ENCODE peak calls at places on chromosomes 12 and 14, in nine cellular contexts. R is stimulated activated CD4-positive, alpha-beta T cell treated with anti-CD3 and anti-CD28 coated beads, Interleukin-12 subunit alpha, Interleukin-12 subunit beta, amount 100 ng/mL, for 4 hours; S is T-helper 9 cell; L is pancreas; B is stimulated activated CD8-positive, alpha-beta memory T cell treated with anti-CD3 and anti-CD28 coated beads, Interleukin-4, amount 100 ng/mL, for 48 hours; W is progenitor cell of endocrine pancreas; D is NCI-H1092 treated with DMSO at 0.1 percent for 48 hours; N is activated CD4-positive, CD25-positive, alpha-beta regulatory T cell; T is fibroblast of mammary gland. I is an unnamed sample.

GRCh38 chr12:96906498-96906848 is 584 bp upstream of the NEDD1 start:
- DNase-seq in D (no peak), W (no peak), R (no peak), S (no peak), T (no peak), N (no peak), B (no peak), L (no peak), I (no peak)

GRCh38 chr12:32399045-32399372 is 349 bp upstream of the FGD4 start:
- DNase-seq in T (no peak), N (no peak), D (no peak), B (no peak), L (no peak), S (no peak), W (no peak), R (no peak), I (no peak)

GRCh38 chr14:77498984-77499527 is 440 bp upstream of the ISM2 start:
- DNase-seq in S (no peak), R (no peak), B (no peak), W (no peak), D (peak; percentile 4), T (no peak), L (no peak), N (no peak), I (no peak)

GRCh38 chr14:52044791-52045522 is 23.9 kb downstream of the NID2 start:
- DNase-seq in T (peak; percentile 93), R (no peak), S (no peak), B (no peak), D (no peak), W (no peak), L (no peak), N (no peak), I (no peak)

GRCh38 chr12:56151672-56152131 is 685 bp upstream of the MYL6B start:
- DNase-seq in D (peak; percentile 56), B (peak; percentile 78), L (peak; percentile 82), N (peak; percentile 57), S (peak; percentile 53), T (peak; percentile 24), W (no peak), R (peak; percentile 56), I (no peak)

GRCh38 chr12:4178424-4179184 is 95.0 kb upstream of the CCND2 start:
- DNase-seq in L (no peak), W (no peak), R (no peak), D (no peak), N (no peak), S (no peak), B (no peak), T (peak; percentile 25), I (no peak)

GRCh38 chr12:94427520-94428381 is 31.9 kb downstream of the CEP83 start:
- DNase-seq in R (no peak), N (no peak), T (peak; percentile 78), W (no peak), B (no peak), D (peak; percentile 75), L (no peak), S (no peak), I (no peak)

GRCh38 chr14:52179151-52179790 is 88.2 kb upstream of the PTGDR start:
- DNase-seq in D (no peak), B (no peak), N (no peak), S (no peak), T (no peak), R (no peak), L (no peak), W (no peak), I (no peak)

GRCh38 chr12:10016881-10017280 is 6.5 kb downstream of the CLEC12B start:
- DNase-seq in L (no peak), D (no peak), S (no peak), N (no peak), W (no peak), T (peak; percentile 2), R (no peak), B (no peak), I (no peak)

GRCh38 chr14:100850841-100851585 is 25.1 kb downstream of the MEG3 start:
- DNase-seq in T (no peak), N (peak; percentile 61), L (peak; percentile 94), W (no peak), R (peak; percentile 80), B (peak; percentile 95), D (peak; percentile 25), S (peak; percentile 76), I (no peak)

GRCh38 chr12:123939716-123940626 is 32.7 kb downstream of the CCDC92 start:
- DNase-seq in D (no peak), B (no peak), L (no peak), S (no peak), T (no peak), N (no peak), R (no peak), W (no peak), I (no peak)

GRCh38 chr14:31449971-31450610 is 7.2 kb downstream of the DTD2 start:
- DNase-seq in R (no peak), L (no peak), D (peak; percentile 13), B (no peak), N (no peak), S (no peak), W (no peak), T (peak; percentile 61), I (no peak)

GRCh38 chr14:71261206-71261605 is 353.9 kb downstream of the PCNX1 start:
- DNase-seq in S (no peak), R (no peak), B (no peak), N (no peak), W (no peak), L (no peak), D (no peak), T (no peak), I (no peak)

GRCh38 chr12:124804011-124804621 is 59.5 kb downstream of the SCARB1 start:
- DNase-seq in L (no peak), B (no peak), D (no peak), S (no peak), W (no peak), R (no peak), T (peak; percentile 33), N (no peak), I (no peak)

GRCh38 chr12:121934318-121934682 is 15.9 kb downstream of the CFAP251 start:
- DNase-seq in T (no peak), R (no peak), S (no peak), L (no peak), D (no peak), B (no peak), N (no peak), W (no peak), I (no peak)

GRCh38 chr12:122142857-122143256 is 31.2 kb downstream of the IL31 start:
- DNase-seq in D (no peak), B (no peak), R (no peak), T (no peak), W (no peak), L (no peak), S (no peak), N (no peak), I (no peak)

GRCh38 chr12:73902270-73902669 is 635.4 kb upstream of the ATXN7L3B start:
- DNase-seq in W (no peak), S (no peak), R (no peak), D (no peak), B (no peak), L (no peak), N (no peak), T (no peak), I (no peak)

GRCh38 chr12:7241404-7242005 is 52.0 kb downstream of the PEX5 start:
- DNase-seq in N (no peak), T (peak; percentile 95), W (no peak), R (no peak), B (no peak), S (no peak), D (no peak), L (no peak), I (no peak)

GRCh38 chr14:30221546-30221945 is 293.9 kb upstream of the PRKD1 start:
- DNase-seq in R (no peak), L (no peak), S (no peak), B (no peak), T (no peak), W (no peak), N (no peak), D (no peak), I (no peak)

GRCh38 chr14:75660238-75660629 is 442 bp downstream of the ERG28 start:
- DNase-seq in T (no peak), D (no peak), W (no peak), L (no peak), N (no peak), R (no peak), S (no peak), B (no peak), I (no peak)

GRCh38 chr12:107364875-107365518 is 271.6 kb upstream of the CRY1 start:
- DNase-seq in B (no peak), W (no peak), R (no peak), N (no peak), D (no peak), S (no peak), T (no peak), L (no peak), I (no peak)

GRCh38 chr12:104865080-104865479 is 93.0 kb downstream of the SLC41A2 start:
- DNase-seq in B (no peak), D (no peak), L (no peak), R (no peak), S (no peak), T (no peak), W (no peak), N (no peak), I (no peak)

GRCh38 chr12:101877816-101878811 is 734 bp downstream of the DRAM1 start:
- DNase-seq in B (no peak), R (no peak), W (peak; percentile 13), N (no peak), T (no peak), D (no peak), L (peak; percentile 75), S (no peak), I (peak; percentile 15)

GRCh38 chr12:13154027-13154538 is 42.4 kb upstream of the EMP1 start:
- DNase-seq in R (no peak), L (no peak), T (peak; percentile 77), N (no peak), W (no peak), B (no peak), D (no peak), S (no peak), I (no peak)

GRCh38 chr12:40093512-40093911 is 12.4 kb downstream of the SLC2A13 start:
- DNase-seq in D (no peak), N (no peak), L (no peak), R (no peak), T (no peak), S (no peak), B (no peak), W (no peak), I (no peak)

GRCh38 chr14:35122696-35123387 is 490 bp downstream of the PRORP start:
- DNase-seq in S (no peak), T (peak; percentile 56), B (no peak), W (no peak), D (no peak), L (no peak), R (no peak), N (no peak), I (no peak)

GRCh38 chr12:29710104-29710503 is 73.6 kb downstream of the TMTC1 start:
- DNase-seq in T (peak; percentile 23), R (no peak), L (no peak), W (no peak), B (no peak), N (no peak), S (no peak), D (peak; percentile 89), I (no peak)

GRCh38 chr12:1367331-1367730 is 227.1 kb downstream of the FBXL14 start:
- DNase-seq in R (no peak), N (no peak), W (no peak), B (no peak), D (no peak), T (no peak), S (no peak), L (no peak), I (no peak)

GRCh38 chr12:112855375-112855774 is 51.4 kb upstream of the OAS1 start:
- DNase-seq in T (no peak), N (no peak), D (peak; percentile 17), W (no peak), S (no peak), B (no peak), L (no peak), R (no peak), I (no peak)

GRCh38 chr14:92039073-92039719 is 663 bp downstream of the TRIP11 start:
- DNase-seq in W (peak; percentile 41), D (peak; percentile 60), L (no peak), N (no peak), R (peak; percentile 18), T (peak; percentile 63), B (peak; percentile 33), S (no peak), I (no peak)

GRCh38 chr12:102948941-102949352 is 8.5 kb upstream of the ASCL1 start:
- DNase-seq in W (peak; percentile 64), T (peak; percentile 40), R (peak; percentile 52), L (no peak), S (peak; percentile 42), D (peak; percentile 47), B (peak; percentile 83), N (peak; percentile 4), I (no peak)

I was measured in D721Med.